ENCODE peak calls at places on chromosomes 16 and 17, in four cellular contexts. O is HEK293T, T is GM12878, R is K562. H is an unnamed sample.

GRCh38 chr17:35132099-35132498 is 10.0 kb downstream of the NLE1 start:
- DNase-seq in O (no peak), T (no peak), R (no peak), H (no peak)

GRCh38 chr16:77171750-77172635 is 19.0 kb upstream of the MON1B start:
- DNase-seq in T (no peak), R (peak; percentile 73), O (peak; percentile 57), H (peak; percentile 66)

GRCh38 chr16:68756250-68757051 is 19.4 kb downstream of the CDH1 start:
- DNase-seq in T (peak; percentile 94), O (no peak), R (no peak), H (no peak)

GRCh38 chr16:81551141-81551808 is 106.7 kb downstream of the CMIP start:
- DNase-seq in R (peak; percentile 54), T (peak; percentile 9), O (no peak), H (no peak)

GRCh38 chr16:6047325-6047724 is 949.7 kb upstream of the EEF2KMT start:
- DNase-seq in R (no peak), O (no peak), T (no peak), H (no peak)

GRCh38 chr16:57480754-57481230 is 5.5 kb downstream of the DOK4 start:
- DNase-seq in R (no peak), T (no peak), O (no peak), H (no peak)

GRCh38 chr17:74994440-74994839 is 7.0 kb downstream of the CDR2L start:
- DNase-seq in T (no peak), R (no peak), O (no peak), H (peak; percentile 39)

GRCh38 chr17:14304876-14305636 is 4.2 kb downstream of the HS3ST3B1 start:
- DNase-seq in O (no peak), T (no peak), R (peak; percentile 32), H (peak; percentile 62)

GRCh38 chr17:48100591-48101011 is 677 bp downstream of the CBX1 start:
- DNase-seq in T (no peak), R (peak; percentile 69), O (peak; percentile 60), H (peak; percentile 54)

GRCh38 chr17:79023886-79024771 is at the start of gene C1QTNF1:
- DNase-seq in T (no peak), O (peak; percentile 77), R (no peak), H (no peak)

GRCh38 chr16:3171181-3171854 is 16.7 kb upstream of the OR1F1 start:
- DNase-seq in O (no peak), R (no peak), T (no peak), H (no peak)

GRCh38 chr17:1714980-1715802 is 5.0 kb upstream of the TLCD2 start:
- DNase-seq in T (no peak), O (no peak), R (peak; percentile 93), H (peak; percentile 84)

GRCh38 chr17:53949473-53950090 is 126.9 kb downstream of the KIF2B start:
- DNase-seq in T (no peak), O (no peak), R (no peak), H (no peak)

GRCh38 chr16:83482545-83483162 is 325.1 kb upstream of the HSBP1 start:
- DNase-seq in R (no peak), O (no peak), T (no peak), H (no peak)

GRCh38 chr16:78499399-78499798 is 399.9 kb downstream of the WWOX start:
- DNase-seq in R (no peak), T (no peak), O (no peak), H (no peak)

GRCh38 chr17:67528751-67529436 is 151.8 kb downstream of the PITPNC1 start:
- DNase-seq in T (no peak), R (no peak), O (peak; percentile 36), H (peak; percentile 92)

GRCh38 chr16:89860747-89861304 is 12.6 kb upstream of the TCF25 start:
- DNase-seq in R (peak; percentile 82), T (no peak), O (peak; percentile 84), H (peak; percentile 52)

GRCh38 chr17:57675988-57676387 is 69.1 kb downstream of the CCDC182 start:
- DNase-seq in T (no peak), O (no peak), R (no peak), H (no peak)

GRCh38 chr17:7380321-7380720 is 568 bp upstream of the TNK1 start:
- DNase-seq in O (no peak), R (no peak), T (no peak), H (no peak)

GRCh38 chr16:252366-253337 is 18.0 kb downstream of the FAM234A start:
- DNase-seq in T (peak; percentile 40), R (peak; percentile 86), O (no peak), H (no peak)

GRCh38 chr17:21039839-21040575 is 2.8 kb downstream of the USP22 start:
- DNase-seq in R (peak; percentile 66), T (no peak), O (peak; percentile 63), H (peak; percentile 70)

GRCh38 chr17:21043296-21044232 is 753 bp upstream of the USP22 start:
- DNase-seq in T (peak; percentile 84), O (peak; percentile 70), R (peak; percentile 96), H (peak; percentile 96)

GRCh38 chr17:21044971-21045370 is 2.2 kb upstream of the USP22 start:
- DNase-seq in R (no peak), O (no peak), T (no peak), H (no peak)

GRCh38 chr17:21041753-21042433 is 918 bp downstream of the USP22 start:
- DNase-seq in T (no peak), O (peak; percentile 71), R (peak; percentile 87), H (peak; percentile 71)

GRCh38 chr17:21042434-21043295 is at the start of gene USP22:
- DNase-seq in O (peak; percentile 88), R (no peak), T (no peak), H (no peak)
- TF ChIP-seq FOXK2 in O (no peak), R (no peak), T (no peak), H (no peak)

DNA sequence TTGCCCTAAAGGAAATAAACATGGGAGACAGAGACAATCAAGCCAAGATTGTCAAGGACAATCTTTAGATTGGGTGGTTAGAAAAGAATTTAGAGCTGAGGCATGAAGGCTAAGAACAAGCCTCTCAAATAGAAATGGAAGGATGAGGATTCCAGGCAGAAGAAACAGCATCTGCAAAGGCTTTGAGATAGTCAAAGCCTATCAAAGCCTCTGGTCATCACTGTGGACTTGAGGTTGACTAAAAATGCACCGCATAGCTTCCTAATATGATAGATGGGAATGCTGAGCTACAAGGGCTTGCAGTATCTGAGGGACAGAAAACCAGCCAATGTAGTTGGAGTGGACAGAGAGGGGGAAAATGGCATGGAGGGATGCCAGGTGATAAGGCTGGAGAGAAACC is 109.8 kb upstream of the FAM20A start:
- DNase-seq in R (no peak), T (no peak), O (no peak), H (no peak)
- TF ChIP-seq FOXK2 in R (no peak), T (no peak), O (no peak), H (no peak)

GRCh38 chr16:12332553-12332952 is 356.0 kb downstream of the SNX29 start:
- DNase-seq in R (no peak), T (no peak), O (no peak), H (no peak)

GRCh38 chr16:12327971-12328726 is 351.6 kb downstream of the SNX29 start:
- DNase-seq in O (no peak), R (no peak), T (no peak), H (no peak)

GRCh38 chr16:12330541-12330940 is 354.0 kb downstream of the SNX29 start:
- DNase-seq in R (no peak), T (no peak), O (no peak), H (no peak)

GRCh38 chr16:12329246-12329995 is 352.9 kb downstream of the SNX29 start:
- DNase-seq in T (no peak), R (no peak), O (no peak), H (no peak)

GRCh38 chr16:12330977-12331376 is 354.4 kb downstream of the SNX29 start:
- DNase-seq in T (no peak), R (no peak), O (no peak), H (no peak)
- TF ChIP-seq FOXK2 in T (no peak), R (no peak), O (no peak), H (no peak)

DNA sequence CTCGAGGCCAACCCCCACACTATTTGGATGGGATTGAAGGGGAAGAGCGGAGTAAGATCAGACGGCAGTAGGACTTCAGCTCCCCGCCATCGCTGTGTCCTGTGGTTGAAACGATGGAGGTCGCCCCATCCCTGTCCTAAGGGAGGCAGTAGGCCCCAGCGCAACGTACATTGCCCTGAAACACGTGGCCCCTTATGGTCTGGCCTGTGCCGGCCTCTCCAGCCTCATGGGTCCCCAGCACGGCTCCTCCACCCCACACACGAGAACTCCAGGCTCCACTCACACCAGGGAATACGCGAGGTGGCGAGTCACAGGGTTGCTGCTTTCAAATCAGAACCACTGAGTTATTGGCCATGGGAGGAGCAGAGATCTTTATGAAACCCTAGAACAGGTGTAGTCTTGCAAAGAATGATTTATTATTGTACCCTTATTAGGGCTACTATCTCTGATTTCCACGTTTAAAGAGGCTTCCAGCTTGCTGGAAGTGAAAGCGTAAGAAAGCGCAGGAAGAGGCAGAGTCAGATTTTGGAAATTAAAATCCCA is 669 bp upstream of the DCTPP1 start:
- DNase-seq in R (no peak), O (no peak), T (no peak), H (peak; percentile 77)
- TF ChIP-seq FOXK2 in R (no peak), O (no peak), T (no peak), H (no peak)

DNA sequence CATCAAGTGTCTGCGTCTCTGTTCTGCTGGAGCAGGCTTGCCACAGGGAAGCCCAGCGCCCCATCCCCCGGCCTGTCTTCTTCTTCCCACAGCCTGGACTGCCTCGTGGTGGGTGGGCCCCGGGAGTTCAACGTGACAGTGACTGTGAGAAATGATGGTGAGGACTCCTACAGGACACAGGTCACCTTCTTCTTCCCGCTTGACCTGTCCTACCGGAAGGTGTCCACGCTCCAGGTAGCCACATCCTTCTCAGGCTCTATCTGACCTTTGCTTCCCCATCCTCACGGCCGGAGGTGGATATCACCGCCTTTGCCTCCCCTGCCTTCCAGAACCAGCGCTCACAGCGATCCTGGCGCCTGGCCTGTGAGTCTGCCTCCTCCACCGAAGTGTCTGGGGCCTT is 29.8 kb upstream of the ITGAX start:
- DNase-seq in R (no peak), T (no peak), O (no peak), H (no peak)
- TF ChIP-seq FOXK2 in R (no peak), T (no peak), O (no peak), H (no peak)

GRCh38 chr16:85017151-85017550 is 5.8 kb upstream of the ZDHHC7 start:
- DNase-seq in R (no peak), T (peak; percentile 19), O (no peak), H (no peak)

GRCh38 chr16:85018529-85019236 is 7.3 kb upstream of the ZDHHC7 start:
- DNase-seq in T (no peak), R (no peak), O (no peak), H (no peak)

GRCh38 chr16:85015481-85016177 is 4.3 kb upstream of the ZDHHC7 start:
- DNase-seq in O (no peak), R (no peak), T (no peak), H (no peak)

GRCh38 chr16:85017603-85018002 is 6.3 kb upstream of the ZDHHC7 start:
- DNase-seq in T (no peak), R (no peak), O (no peak), H (no peak)

GRCh38 chr16:85019659-85020245 is 7.8 kb upstream of the KIAA0513 start:
- DNase-seq in T (no peak), R (no peak), O (no peak), H (no peak)
- TF ChIP-seq FOXK2 in T (no peak), R (no peak), O (no peak), H (no peak)